ENCODE peak calls at places on chromosomes 4 and X, in four cellular contexts. D is transverse colon, E is tibial nerve, L is sigmoid colon. K is an unnamed sample. For H3K27me3, the result is how much of the 10 kb centered on the place peaks cover.

GRCh38 chr4:183503497-183504063 is 1.3 kb upstream of the ING2 start:
- DNase-seq in E (no peak), L (no peak), D (no peak), K (peak)

GRCh38 chr4:88077911-88078310 is 70.5 kb downstream of the PKD2 start:
- DNase-seq in L (no peak), D (no peak), E (no peak), K (no peak)

GRCh38 chr4:139273835-139274234 is 6.2 kb downstream of the MGARP start:
- DNase-seq in E (no peak), L (no peak), D (no peak), K (no peak)

GRCh38 chrX:131288738-131289511 is at the start of gene IGSF1:
- DNase-seq in E (peak), D (peak), L (peak), K (no peak)

GRCh38 chr4:171629182-171629581 is 184.0 kb upstream of the GALNTL6 start:
- DNase-seq in E (no peak), L (no peak), D (no peak), K (no peak)

GRCh38 chr4:80173841-80174240 is 23.5 kb upstream of the PRDM8 start:
- DNase-seq in E (no peak), L (no peak), D (no peak), K (no peak)

GRCh38 chr4:132506568-132506967 is 642.5 kb upstream of the PCDH10 start:
- DNase-seq in E (no peak), L (no peak), D (no peak), K (no peak)

GRCh38 chr4:22454955-22455354 is 60.9 kb downstream of the ADGRA3 start:
- DNase-seq in L (no peak), E (no peak), D (no peak), K (no peak)

GRCh38 chr4:177070533-177070932 is 239.1 kb upstream of the NEIL3 start:
- DNase-seq in D (no peak), E (no peak), L (no peak), K (no peak)

GRCh38 chr4:52951016-52951415 is 88.9 kb downstream of the RASL11B start:
- DNase-seq in D (no peak), L (no peak), E (no peak), K (no peak)

GRCh38 chr4:15649914-15650545 is 5.1 kb downstream of the FBXL5 start:
- DNase-seq in D (peak), E (no peak), L (no peak), K (peak)

GRCh38 chrX:45515262-45516215 is 314.9 kb upstream of the DIPK2B start:
- DNase-seq in L (peak), E (peak), D (peak), K (peak)

GRCh38 chrX:152642931-152643525 is 5.3 kb downstream of the GABRQ start:
- DNase-seq in E (no peak), D (no peak), L (no peak), K (no peak)

GRCh38 chr4:182929296-182929695 is 12.1 kb upstream of the DCTD start:
- DNase-seq in L (no peak), D (no peak), E (no peak), K (no peak)

GRCh38 chrX:129980540-129981206 is 1.8 kb upstream of the BCORL1 start:
- DNase-seq in L (peak), D (peak), E (peak), K (peak)

GRCh38 chr4:57182132-57182874 is 72.1 kb upstream of the IGFBP7 start:
- DNase-seq in E (no peak), L (no peak), D (no peak), K (no peak)

GRCh38 chr4:98706200-98706813 is 47.9 kb upstream of the TSPAN5 start:
- DNase-seq in D (no peak), E (no peak), L (no peak), K (no peak)

GRCh38 chr4:95547708-95548471 is 883 bp downstream of the UNC5C start:
- DNase-seq in E (no peak), L (peak), D (peak), K (peak)

GRCh38 chrX:150569155-150569477 is 695 bp downstream of the MTM1 start:
- DNase-seq in E (no peak), L (no peak), D (peak), K (no peak)

GRCh38 chr4:94390804-94391410 is 48.3 kb upstream of the HPGDS start:
- DNase-seq in E (no peak), L (no peak), D (no peak), K (no peak)

GRCh38 chrX:70013483-70014222 is 36.1 kb downstream of the AWAT2 start:
- DNase-seq in D (no peak), L (no peak), E (no peak), K (peak)

GRCh38 chr4:157792716-157793115 is 380.1 kb downstream of the GASK1B start:
- DNase-seq in D (no peak), L (no peak), E (no peak), K (no peak)

GRCh38 chr4:86338989-86339388 is 20.9 kb downstream of the MAPK10 start:
- DNase-seq in L (no peak), D (no peak), E (no peak), K (no peak)

GRCh38 chr4:80253510-80253909 is 13.0 kb upstream of the FGF5 start:
- DNase-seq in D (no peak), L (no peak), E (no peak), K (no peak)

GRCh38 chrX:136608295-136608933 is 39.5 kb upstream of the CD40LG start:
- DNase-seq in D (peak), L (peak), E (peak), K (peak)
- TF ChIP-seq CTCF in D (no peak), L (no peak), E (no peak), K (peak)

DNA sequence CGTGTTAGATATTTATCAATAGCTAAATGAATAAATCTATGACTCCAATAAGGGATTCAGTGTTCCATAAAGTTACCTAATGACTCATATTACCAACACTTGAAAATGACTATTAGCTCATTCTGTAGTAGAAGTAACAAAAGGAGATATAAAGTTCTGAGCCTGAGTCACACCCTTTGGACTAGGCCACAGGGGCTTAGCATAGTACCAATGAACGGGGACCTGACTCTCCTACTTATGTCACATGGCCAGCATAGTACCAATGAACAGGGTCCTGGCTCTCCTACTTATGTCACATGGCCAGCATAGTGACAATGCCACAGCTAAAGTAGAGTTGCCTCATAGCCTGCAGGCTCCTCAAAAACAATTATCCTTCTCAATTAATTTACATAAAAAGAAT is 43.7 kb downstream of the MAGEB16 start:
- DNase-seq in E (no peak), L (no peak), D (no peak), K (no peak)
- H3K27ac ChIP-seq in E (no peak), L (no peak), D (no peak), K (no peak)

GRCh38 chrX:13398073-13398823 is 78.4 kb upstream of the ATXN3L start:
- DNase-seq in L (peak), E (no peak), D (peak), K (no peak)
- H3K27me3 ChIP-seq in L (under half), E (under half), D (under half), K (under half)

DNA sequence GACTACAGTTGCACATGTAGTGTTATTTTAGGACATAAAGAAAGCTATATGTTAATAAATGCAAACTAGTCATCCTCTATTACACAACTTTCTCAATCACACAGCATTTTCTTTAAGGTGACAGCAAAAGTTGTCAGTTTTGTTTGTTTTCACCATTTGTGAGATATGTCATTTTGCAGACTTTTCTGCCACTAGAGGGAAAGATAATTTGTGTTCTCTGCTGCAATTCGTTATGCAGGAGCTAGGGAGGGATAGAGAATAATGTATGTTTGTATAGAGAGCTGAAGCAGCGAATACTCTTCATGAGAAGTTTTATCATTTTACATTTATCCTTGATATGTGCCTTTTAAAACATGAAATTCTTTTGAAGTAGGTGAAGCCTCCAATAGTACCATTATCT is 670.6 kb upstream of the ATOH1 start:
- DNase-seq in E (no peak), D (no peak), L (no peak), K (no peak)
- TF ChIP-seq CTCF in E (no peak), D (no peak), L (no peak), K (no peak)

DNA sequence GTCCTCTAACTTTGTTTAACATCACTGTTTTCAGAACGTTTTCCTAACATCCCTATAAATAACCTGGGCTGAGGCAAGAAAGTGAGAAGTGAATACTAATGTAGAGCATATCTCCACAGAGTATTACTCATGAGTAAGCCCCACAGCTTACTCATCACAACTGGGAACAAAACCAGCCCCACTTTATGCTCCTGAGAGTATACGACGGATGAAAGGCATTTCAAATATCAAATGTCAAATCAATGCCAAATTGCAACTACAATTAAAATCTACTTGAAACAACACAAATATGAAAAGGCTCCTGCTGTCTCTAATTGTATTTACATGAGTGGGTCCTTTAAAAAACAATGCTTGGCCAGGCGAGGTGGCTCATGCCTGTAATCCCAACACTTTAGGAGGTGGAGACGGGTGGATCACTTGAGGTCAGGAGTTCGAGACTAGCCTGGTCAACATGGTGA is 41.2 kb downstream of the SH3RF1 start:
- DNase-seq in L (no peak), D (no peak), E (no peak), K (no peak)
- H3K27ac ChIP-seq in L (no peak), D (no peak), E (no peak), K (no peak)

GRCh38 chr4:130361616-130362015 is 1265.7 kb downstream of the C4orf33 start:
- DNase-seq in L (no peak), E (no peak), D (no peak), K (no peak)
- H3K27me3 ChIP-seq in L (under half), E (under half), D (under half), K (under half)

GRCh38 chrX:119880552-119881437 is 9.2 kb downstream of the NDUFA1 start:
- DNase-seq in E (no peak), D (peak), L (no peak), K (peak)
- TF ChIP-seq CTCF in E (peak), D (peak), L (peak), K (peak)

K was measured in WERI-Rb-1.